ENCODE peak calls at places on chromosome 14, in nine cellular contexts. I is NCI-H460; S is kidney; C is anterior cingulate cortex; V is CD8-positive, alpha-beta memory T cell; L is NCI-H2029; O is stimulated activated CD4-positive, alpha-beta T cell treated with anti-CD3 and anti-CD28 coated beads, Interleukin-2, amount 100 ng/mL, for 48 hours; A is hippocampal formation; Z is KBM-7. E is an unnamed sample.

GRCh38 chr14:101022121-101022520 is 118.6 kb upstream of the RTL1 start:
- DNase-seq in V (no peak), L (no peak), S (peak), C (no peak), O (no peak), I (no peak), Z (no peak), A (no peak), E (no peak)

GRCh38 chr14:101018561-101019290 is 115.2 kb upstream of the RTL1 start:
- DNase-seq in A (no peak), Z (no peak), V (no peak), C (no peak), O (no peak), I (no peak), L (no peak), S (peak), E (no peak)

GRCh38 chr14:45249847-45250575 is 3.0 kb downstream of the MIS18BP1 start:
- DNase-seq in S (no peak), V (no peak), L (no peak), A (peak), C (no peak), I (no peak), Z (peak), O (no peak), E (no peak)

GRCh38 chr14:21264025-21264801 is 5.0 kb downstream of the HNRNPC start:
- DNase-seq in S (no peak), C (no peak), L (no peak), I (no peak), O (no peak), Z (no peak), V (no peak), A (no peak), E (no peak)

GRCh38 chr14:97178781-97179180 is 381.6 kb downstream of the VRK1 start:
- DNase-seq in L (no peak), V (no peak), A (no peak), S (no peak), O (no peak), Z (no peak), C (no peak), I (no peak), E (no peak)

GRCh38 chr14:92635031-92635430 is 113.4 kb downstream of the LGMN start:
- DNase-seq in V (no peak), Z (no peak), A (no peak), L (peak), S (peak), I (no peak), C (no peak), O (no peak), E (no peak)

GRCh38 chr14:68262567-68262966 is 443.0 kb downstream of the RAD51B start:
- DNase-seq in S (no peak), I (no peak), O (no peak), Z (no peak), V (no peak), A (no peak), C (no peak), L (no peak), E (no peak)

GRCh38 chr14:23094666-23095195 is at the start of gene ACIN1:
- DNase-seq in V (peak), O (peak), L (no peak), I (peak), S (no peak), Z (peak), C (no peak), A (no peak), E (no peak)

GRCh38 chr14:22598896-22599244 is 770 bp downstream of the ABHD4 start:
- DNase-seq in I (peak), A (no peak), C (no peak), L (no peak), S (no peak), O (peak), Z (no peak), V (no peak), E (peak)

GRCh38 chr14:105856676-105857222 is 330.4 kb downstream of the TMEM121 start:
- DNase-seq in O (no peak), L (no peak), S (no peak), C (no peak), Z (no peak), I (no peak), A (no peak), V (peak), E (no peak)

GRCh38 chr14:58167057-58167456 is 15.0 kb upstream of the ARMH4 start:
- DNase-seq in A (no peak), L (no peak), Z (no peak), I (no peak), C (peak), V (no peak), S (no peak), O (no peak), E (no peak)

GRCh38 chr14:75418779-75419768 is 8.7 kb upstream of the JDP2 start:
- DNase-seq in C (no peak), L (no peak), Z (peak), A (no peak), I (no peak), S (no peak), O (peak), V (no peak), E (no peak)

GRCh38 chr14:95482967-95483842 is 33.2 kb downstream of the SYNE3 start:
- DNase-seq in V (no peak), A (no peak), C (no peak), S (peak), Z (no peak), I (peak), L (no peak), O (no peak), E (peak)

GRCh38 chr14:98612434-98613200 is 659.4 kb downstream of the BCL11B start:
- DNase-seq in S (no peak), I (no peak), V (no peak), C (no peak), O (no peak), A (no peak), Z (no peak), L (no peak), E (no peak)

GRCh38 chr14:22494486-22495135 is 94.4 kb downstream of the DAD1 start:
- DNase-seq in Z (no peak), L (no peak), V (no peak), S (no peak), A (no peak), O (no peak), C (no peak), I (no peak), E (no peak)

GRCh38 chr14:91927216-91927615 is 20.3 kb downstream of the FBLN5 start:
- DNase-seq in Z (no peak), S (no peak), V (no peak), A (no peak), O (no peak), C (no peak), I (no peak), L (no peak), E (no peak)

GRCh38 chr14:77041837-77042557 is 13.5 kb upstream of the IRF2BPL start:
- DNase-seq in L (peak), Z (peak), A (peak), S (peak), C (peak), O (no peak), I (no peak), V (no peak), E (no peak)

GRCh38 chr14:23864252-23864651 is 89.3 kb upstream of the DHRS4 start:
- DNase-seq in O (no peak), C (no peak), I (no peak), V (no peak), A (no peak), L (no peak), Z (no peak), S (no peak), E (no peak)

GRCh38 chr14:35855886-35856481 is 29.8 kb downstream of the BRMS1L start:
- DNase-seq in A (no peak), V (no peak), C (no peak), Z (peak), O (no peak), S (no peak), I (no peak), L (no peak), E (no peak)

GRCh38 chr14:100104523-100105300 is 39.5 kb downstream of the EVL start:
- DNase-seq in A (no peak), Z (no peak), V (peak), C (no peak), L (no peak), I (no peak), O (no peak), S (peak), E (no peak)

GRCh38 chr14:76784881-76785280 is 23.6 kb downstream of the VASH1 start:
- DNase-seq in O (peak), A (peak), L (peak), V (peak), S (no peak), Z (peak), I (peak), C (peak), E (peak)

GRCh38 chr14:62187265-62187664 is 425.0 kb downstream of the SNAPC1 start:
- DNase-seq in S (no peak), L (no peak), O (no peak), Z (no peak), I (no peak), C (no peak), V (no peak), A (no peak), E (no peak)

GRCh38 chr14:31582286-31582691 is 21.1 kb downstream of the NUBPL start:
- DNase-seq in Z (no peak), O (no peak), I (no peak), C (no peak), S (no peak), V (no peak), A (peak), L (no peak), E (no peak)

GRCh38 chr14:32933943-32934890 is 4.5 kb upstream of the NPAS3 start:
- DNase-seq in V (no peak), O (no peak), S (peak), I (no peak), L (peak), C (peak), A (peak), Z (peak), E (no peak)

GRCh38 chr14:84234281-84234680 is 1295.7 kb upstream of the FLRT2 start:
- DNase-seq in Z (no peak), C (no peak), V (no peak), O (no peak), A (no peak), I (no peak), S (no peak), L (no peak), E (no peak)

GRCh38 chr14:52146504-52146903 is 77.6 kb upstream of the NID2 start:
- DNase-seq in A (no peak), L (no peak), C (no peak), S (no peak), O (no peak), Z (no peak), V (no peak), I (no peak), E (no peak)

GRCh38 chr14:101595887-101596721 is 34.8 kb downstream of the DIO3 start:
- DNase-seq in S (no peak), O (peak), Z (peak), I (no peak), L (no peak), A (no peak), C (no peak), V (peak), E (no peak)

GRCh38 chr14:87450193-87450592 is 542.8 kb downstream of the GALC start:
- DNase-seq in A (no peak), O (no peak), S (no peak), L (no peak), V (no peak), C (no peak), I (no peak), Z (no peak), E (no peak)

GRCh38 chr14:68939893-68940613 is 39.0 kb downstream of the ACTN1 start:
- DNase-seq in L (no peak), S (peak), V (no peak), A (no peak), C (no peak), I (peak), Z (no peak), O (no peak), E (peak)

GRCh38 chr14:54652188-54652889 is 85.4 kb downstream of the SAMD4A start:
- DNase-seq in L (no peak), O (no peak), Z (no peak), I (peak), S (peak), V (no peak), A (no peak), C (no peak), E (peak)

GRCh38 chr14:53044486-53044885 is 93.6 kb upstream of the FERMT2 start:
- DNase-seq in L (no peak), A (no peak), V (no peak), I (no peak), C (no peak), S (no peak), Z (no peak), O (no peak), E (no peak)

GRCh38 chr14:79405511-79405910 is 805.8 kb downstream of the DIO2 start:
- DNase-seq in L (no peak), O (no peak), S (no peak), I (no peak), Z (no peak), V (no peak), C (no peak), A (no peak), E (no peak)

GRCh38 chr14:23469906-23470403 is 452 bp downstream of the NGDN start:
- DNase-seq in Z (no peak), S (no peak), O (no peak), A (no peak), C (no peak), L (no peak), I (no peak), V (no peak), E (no peak)

GRCh38 chr14:23403139-23403438 is 5.0 kb downstream of the MYH6 start:
- DNase-seq in O (no peak), S (no peak), I (no peak), Z (no peak), L (no peak), C (no peak), A (no peak), V (no peak), E (no peak)

GRCh38 chr14:100239200-100239839 is 376 bp downstream of the YY1 start:
- DNase-seq in I (no peak), A (no peak), L (no peak), S (peak), C (no peak), V (peak), O (no peak), Z (no peak), E (no peak)